ENCODE peak calls at places on chromosomes 12 and 14, in six cellular contexts. One of them, this sample, is unnamed.

GRCh38 chr14:56008160-56008559 is 110.1 kb upstream of the PELI2 start:
- DNase-seq in ovary: no peak
- DNase-seq in endothelial cell: no peak
- DNase-seq in PC-3: no peak
- DNase-seq in fibroblast of the aortic adventitia: no peak
- DNase-seq in neural progenitor cell: no peak
- DNase-seq in this sample: no peak

GRCh38 chr14:104087505-104087904 is 2.0 kb downstream of the ASPG start:
- DNase-seq in PC-3: no peak
- DNase-seq in endothelial cell: peak; percentile 5
- DNase-seq in neural progenitor cell: no peak
- DNase-seq in ovary: peak; percentile 13
- DNase-seq in fibroblast of the aortic adventitia: no peak
- DNase-seq in this sample: no peak

GRCh38 chr14:64656986-64657385 is 47.2 kb upstream of the PLEKHG3 start:
- DNase-seq in endothelial cell: no peak
- DNase-seq in fibroblast of the aortic adventitia: peak; percentile 83
- DNase-seq in PC-3: no peak
- DNase-seq in neural progenitor cell: no peak
- DNase-seq in ovary: no peak
- DNase-seq in this sample: no peak

GRCh38 chr14:92160619-92161018 is 38.9 kb downstream of the CPSF2 start:
- DNase-seq in neural progenitor cell: no peak
- DNase-seq in endothelial cell: no peak
- DNase-seq in ovary: no peak
- DNase-seq in PC-3: no peak
- DNase-seq in fibroblast of the aortic adventitia: peak; percentile 86
- DNase-seq in this sample: no peak

GRCh38 chr14:94460631-94461416 is 8.2 kb upstream of the SERPINA11 start:
- DNase-seq in fibroblast of the aortic adventitia: no peak
- DNase-seq in endothelial cell: no peak
- DNase-seq in PC-3: no peak
- DNase-seq in neural progenitor cell: no peak
- DNase-seq in ovary: no peak
- DNase-seq in this sample: no peak

GRCh38 chr12:7282844-7283243 is 21.0 kb upstream of the ACSM4 start:
- DNase-seq in PC-3: no peak
- DNase-seq in neural progenitor cell: no peak
- DNase-seq in endothelial cell: no peak
- DNase-seq in fibroblast of the aortic adventitia: no peak
- DNase-seq in ovary: no peak
- DNase-seq in this sample: no peak

GRCh38 chr14:101502761-101503392 is 58.4 kb upstream of the DIO3 start:
- DNase-seq in endothelial cell: no peak
- DNase-seq in fibroblast of the aortic adventitia: no peak
- DNase-seq in ovary: peak; percentile 7
- DNase-seq in neural progenitor cell: no peak
- DNase-seq in PC-3: no peak
- DNase-seq in this sample: no peak

GRCh38 chr14:38255673-38256357 is at the start of gene CLEC14A:
- DNase-seq in endothelial cell: peak; percentile 47
- DNase-seq in ovary: no peak
- DNase-seq in fibroblast of the aortic adventitia: no peak
- DNase-seq in PC-3: no peak
- DNase-seq in neural progenitor cell: peak; percentile 64
- DNase-seq in this sample: peak; percentile 45

GRCh38 chr12:113021500-113021899 is 35.0 kb upstream of the DTX1 start:
- DNase-seq in endothelial cell: no peak
- DNase-seq in PC-3: no peak
- DNase-seq in neural progenitor cell: no peak
- DNase-seq in fibroblast of the aortic adventitia: peak; percentile 13
- DNase-seq in ovary: no peak
- DNase-seq in this sample: no peak

GRCh38 chr14:93019367-93019843 is 96.3 kb downstream of the ITPK1 start:
- DNase-seq in neural progenitor cell: no peak
- DNase-seq in fibroblast of the aortic adventitia: no peak
- DNase-seq in ovary: peak; percentile 65
- DNase-seq in PC-3: no peak
- DNase-seq in endothelial cell: no peak
- DNase-seq in this sample: no peak

GRCh38 chr12:47775100-47775911 is 2.3 kb downstream of the SLC48A1 start:
- DNase-seq in fibroblast of the aortic adventitia: peak; percentile 48
- DNase-seq in ovary: peak; percentile 76
- DNase-seq in endothelial cell: no peak
- DNase-seq in PC-3: peak; percentile 60
- DNase-seq in neural progenitor cell: no peak
- DNase-seq in this sample: no peak

GRCh38 chr12:5210179-5210917 is 166.7 kb downstream of the KCNA5 start:
- DNase-seq in endothelial cell: no peak
- DNase-seq in PC-3: no peak
- DNase-seq in fibroblast of the aortic adventitia: no peak
- DNase-seq in neural progenitor cell: no peak
- DNase-seq in ovary: no peak
- DNase-seq in this sample: no peak

GRCh38 chr14:74733241-74733640 is 20.3 kb downstream of the FCF1 start:
- DNase-seq in endothelial cell: no peak
- DNase-seq in PC-3: no peak
- DNase-seq in fibroblast of the aortic adventitia: no peak
- DNase-seq in neural progenitor cell: no peak
- DNase-seq in ovary: no peak
- DNase-seq in this sample: no peak

GRCh38 chr14:94000267-94000666 is 3.2 kb downstream of the CCDC197 start:
- DNase-seq in ovary: no peak
- DNase-seq in endothelial cell: no peak
- DNase-seq in fibroblast of the aortic adventitia: no peak
- DNase-seq in neural progenitor cell: no peak
- DNase-seq in PC-3: no peak
- DNase-seq in this sample: no peak

GRCh38 chr12:83434600-83434999 is 747.9 kb downstream of the TMTC2 start:
- DNase-seq in endothelial cell: no peak
- DNase-seq in neural progenitor cell: no peak
- DNase-seq in ovary: no peak
- DNase-seq in fibroblast of the aortic adventitia: no peak
- DNase-seq in PC-3: peak; percentile 33
- DNase-seq in this sample: no peak

GRCh38 chr12:102781117-102781516 is 135.9 kb downstream of the PAH start:
- DNase-seq in fibroblast of the aortic adventitia: no peak
- DNase-seq in ovary: no peak
- DNase-seq in neural progenitor cell: no peak
- DNase-seq in PC-3: no peak
- DNase-seq in endothelial cell: no peak
- DNase-seq in this sample: no peak

GRCh38 chr14:38404616-38405015 is 148.7 kb upstream of the CLEC14A start:
- DNase-seq in ovary: no peak
- DNase-seq in PC-3: peak; percentile 16
- DNase-seq in neural progenitor cell: no peak
- DNase-seq in fibroblast of the aortic adventitia: peak; percentile 52
- DNase-seq in endothelial cell: no peak
- DNase-seq in this sample: no peak

GRCh38 chr12:125892276-125892675 is 827.0 kb downstream of the AACS start:
- DNase-seq in PC-3: peak; percentile 5
- DNase-seq in neural progenitor cell: no peak
- DNase-seq in endothelial cell: no peak
- DNase-seq in fibroblast of the aortic adventitia: no peak
- DNase-seq in ovary: no peak
- DNase-seq in this sample: no peak

GRCh38 chr12:122894173-122895121 is 1.5 kb downstream of the VPS37B start:
- DNase-seq in ovary: no peak
- DNase-seq in neural progenitor cell: no peak
- DNase-seq in endothelial cell: no peak
- DNase-seq in PC-3: peak; percentile 49
- DNase-seq in fibroblast of the aortic adventitia: no peak
- DNase-seq in this sample: no peak

GRCh38 chr14:53034688-53035087 is 83.8 kb upstream of the FERMT2 start:
- DNase-seq in neural progenitor cell: no peak
- DNase-seq in ovary: no peak
- DNase-seq in PC-3: no peak
- DNase-seq in fibroblast of the aortic adventitia: no peak
- DNase-seq in endothelial cell: no peak
- DNase-seq in this sample: no peak

GRCh38 chr12:49092086-49092815 is 2.4 kb downstream of the DHH start:
- DNase-seq in ovary: no peak
- DNase-seq in endothelial cell: peak; percentile 64
- DNase-seq in PC-3: peak; percentile 63
- DNase-seq in fibroblast of the aortic adventitia: no peak
- DNase-seq in neural progenitor cell: peak; percentile 90
- DNase-seq in this sample: peak; percentile 65

GRCh38 chr12:127165567-127166392 is 1101.2 kb upstream of the TMEM132C start:
- DNase-seq in neural progenitor cell: peak; percentile 97
- DNase-seq in fibroblast of the aortic adventitia: peak; percentile 78
- DNase-seq in endothelial cell: no peak
- DNase-seq in ovary: peak; percentile 77
- DNase-seq in PC-3: peak; percentile 82
- DNase-seq in this sample: peak; percentile 88

GRCh38 chr14:23566782-23567185 is 807 bp downstream of the AP1G2 start:
- DNase-seq in PC-3: peak; percentile 63
- DNase-seq in endothelial cell: no peak
- DNase-seq in ovary: no peak
- DNase-seq in neural progenitor cell: peak; percentile 39
- DNase-seq in fibroblast of the aortic adventitia: peak; percentile 29
- DNase-seq in this sample: no peak
- TF ChIP-seq CTCF in PC-3: peak; percentile 37
- TF ChIP-seq CTCF in endothelial cell: no peak
- TF ChIP-seq CTCF in ovary: no peak
- TF ChIP-seq CTCF in neural progenitor cell: peak; percentile 27
- TF ChIP-seq CTCF in fibroblast of the aortic adventitia: peak; percentile 37
- TF ChIP-seq CTCF in this sample: no peak

GRCh38 chr12:116278667-116279066 is 1.2 kb upstream of the MED13L start:
- DNase-seq in neural progenitor cell: no peak
- DNase-seq in ovary: no peak
- DNase-seq in PC-3: no peak
- DNase-seq in endothelial cell: no peak
- DNase-seq in fibroblast of the aortic adventitia: no peak
- DNase-seq in this sample: no peak

GRCh38 chr12:116274552-116275375 is 2.7 kb downstream of the MED13L start:
- DNase-seq in ovary: no peak
- DNase-seq in endothelial cell: no peak
- DNase-seq in PC-3: no peak
- DNase-seq in fibroblast of the aortic adventitia: no peak
- DNase-seq in neural progenitor cell: no peak
- DNase-seq in this sample: no peak

GRCh38 chr12:116276433-116277216 is 868 bp downstream of the MED13L start:
- DNase-seq in PC-3: peak; percentile 68
- DNase-seq in neural progenitor cell: peak; percentile 89
- DNase-seq in ovary: peak; percentile 70
- DNase-seq in fibroblast of the aortic adventitia: peak; percentile 74
- DNase-seq in endothelial cell: peak; percentile 76
- DNase-seq in this sample: peak; percentile 74

GRCh38 chr12:116278259-116278595 is 734 bp upstream of the MED13L start:
- DNase-seq in ovary: no peak
- DNase-seq in endothelial cell: no peak
- DNase-seq in PC-3: no peak
- DNase-seq in neural progenitor cell: no peak
- DNase-seq in fibroblast of the aortic adventitia: no peak
- DNase-seq in this sample: no peak

DNA sequence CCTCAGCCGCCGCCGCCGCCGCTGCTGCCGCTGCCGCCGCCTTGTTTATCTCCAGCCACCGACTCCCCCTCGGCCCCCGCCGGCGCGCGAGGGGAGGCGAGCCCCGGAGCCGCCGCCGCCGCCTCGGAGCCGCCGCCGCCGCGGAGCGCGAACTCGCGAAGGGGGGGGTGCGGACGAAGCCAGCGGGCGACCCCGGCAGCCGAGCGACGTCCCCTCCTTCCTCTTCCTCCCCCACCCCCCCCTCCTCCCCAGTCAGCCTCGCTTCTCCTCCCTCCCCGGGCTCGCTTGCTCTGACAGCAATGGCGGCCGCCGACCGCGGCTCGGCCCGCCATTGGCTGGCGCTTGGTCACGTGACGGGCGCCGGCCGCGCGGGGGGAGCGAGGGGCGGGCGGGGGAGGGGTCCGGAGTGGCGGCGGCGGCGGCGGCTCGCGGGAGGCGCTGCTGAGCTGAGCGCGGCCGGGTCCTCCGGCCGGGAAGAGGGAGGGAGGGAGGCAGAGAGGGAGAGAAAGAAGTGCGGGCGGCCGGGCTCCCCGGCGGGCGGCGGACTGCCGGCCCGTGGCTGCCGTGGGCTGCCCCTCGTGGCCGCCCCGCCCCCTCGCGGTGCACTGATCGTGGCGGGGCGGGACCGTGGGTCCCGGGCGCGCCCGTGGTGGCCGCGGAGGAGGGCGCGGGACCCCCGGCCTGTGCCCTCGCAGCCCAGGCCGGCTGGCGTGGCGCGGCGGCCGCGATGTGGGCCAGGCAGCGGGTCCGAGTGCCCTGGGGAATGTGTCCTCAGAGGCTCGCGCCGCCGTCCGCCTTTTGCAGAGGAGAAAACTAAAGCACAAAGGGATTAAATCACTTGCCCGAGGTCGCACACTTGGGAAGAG is at the start of gene MED13L:
- DNase-seq in ovary: peak; percentile 88
- DNase-seq in PC-3: peak; percentile 94
- DNase-seq in neural progenitor cell: peak; percentile 96
- DNase-seq in fibroblast of the aortic adventitia: peak; percentile 77
- DNase-seq in endothelial cell: peak; percentile 96
- DNase-seq in this sample: peak; percentile 91
- TF ChIP-seq CTCF in ovary: peak; percentile 54
- TF ChIP-seq CTCF in PC-3: peak; percentile 13
- TF ChIP-seq CTCF in neural progenitor cell: peak; percentile 44
- TF ChIP-seq CTCF in fibroblast of the aortic adventitia: peak; percentile 35
- TF ChIP-seq CTCF in endothelial cell: peak; percentile 18
- TF ChIP-seq CTCF in this sample: no peak

GRCh38 chr12:132462778-132463177 is 27.2 kb upstream of the FBRSL1 start:
- DNase-seq in PC-3: no peak
- DNase-seq in neural progenitor cell: no peak
- DNase-seq in endothelial cell: no peak
- DNase-seq in ovary: no peak
- DNase-seq in fibroblast of the aortic adventitia: no peak
- DNase-seq in this sample: no peak
- TF ChIP-seq CTCF in PC-3: no peak
- TF ChIP-seq CTCF in neural progenitor cell: no peak
- TF ChIP-seq CTCF in endothelial cell: no peak
- TF ChIP-seq CTCF in ovary: no peak
- TF ChIP-seq CTCF in fibroblast of the aortic adventitia: no peak
- TF ChIP-seq CTCF in this sample: no peak

GRCh38 chr12:104825408-104825807 is 132.7 kb downstream of the SLC41A2 start:
- DNase-seq in neural progenitor cell: peak; percentile 6
- DNase-seq in ovary: no peak
- DNase-seq in PC-3: peak; percentile 70
- DNase-seq in endothelial cell: no peak
- DNase-seq in fibroblast of the aortic adventitia: no peak
- DNase-seq in this sample: no peak
- TF ChIP-seq CTCF in neural progenitor cell: peak; percentile 38
- TF ChIP-seq CTCF in ovary: no peak
- TF ChIP-seq CTCF in PC-3: peak; percentile 89
- TF ChIP-seq CTCF in endothelial cell: no peak
- TF ChIP-seq CTCF in fibroblast of the aortic adventitia: peak; percentile 17
- TF ChIP-seq CTCF in this sample: no peak